ENCODE peak calls at places on chromosomes 2 and 18, in seven cellular contexts. One of them, this sample, is unnamed.
A peak's percentile ranks its signal among the peaks of the same experiment; 100 is the strongest.

GRCh38 chr2:144942516-144943256 is 422.8 kb upstream of the ZEB2 start:
- DNase-seq in K562: peak; percentile 32
- DNase-seq in GM12878: no peak
- DNase-seq in HCT116: no peak
- DNase-seq in SK-N-SH: no peak
- DNase-seq in H1: no peak
- DNase-seq in HepG2: no peak
- DNase-seq in this sample: no peak

GRCh38 chr2:201258666-201258999 is 1.7 kb upstream of the CASP8 start:
- DNase-seq in K562: no peak
- DNase-seq in GM12878: no peak
- DNase-seq in HCT116: no peak
- DNase-seq in SK-N-SH: no peak
- DNase-seq in H1: no peak
- DNase-seq in HepG2: no peak
- DNase-seq in this sample: no peak

GRCh38 chr2:102094917-102095316 is 47.6 kb upstream of the IL1R1 start:
- DNase-seq in K562: peak; percentile 28
- DNase-seq in GM12878: no peak
- DNase-seq in HCT116: peak; percentile 41
- DNase-seq in SK-N-SH: no peak
- DNase-seq in H1: no peak
- DNase-seq in HepG2: peak; percentile 82
- DNase-seq in this sample: no peak

GRCh38 chr2:218429951-218430692 is 11.2 kb downstream of the VIL1 start:
- DNase-seq in K562: no peak
- DNase-seq in GM12878: no peak
- DNase-seq in HCT116: no peak
- DNase-seq in SK-N-SH: peak; percentile 50
- DNase-seq in H1: no peak
- DNase-seq in HepG2: no peak
- DNase-seq in this sample: no peak

GRCh38 chr18:61898576-61899205 is 5.9 kb upstream of the RNF152 start:
- DNase-seq in K562: no peak
- DNase-seq in GM12878: no peak
- DNase-seq in HCT116: no peak
- DNase-seq in SK-N-SH: no peak
- DNase-seq in H1: no peak
- DNase-seq in HepG2: peak; percentile 8
- DNase-seq in this sample: no peak

GRCh38 chr2:231037202-231037730 is at the start of gene C2orf72:
- DNase-seq in K562: no peak
- DNase-seq in GM12878: no peak
- DNase-seq in HCT116: no peak
- DNase-seq in SK-N-SH: peak; percentile 94
- DNase-seq in H1: peak; percentile 58
- DNase-seq in HepG2: no peak
- DNase-seq in this sample: no peak

GRCh38 chr2:101418704-101419663 is 31.7 kb upstream of the CREG2 start:
- DNase-seq in K562: peak; percentile 67
- DNase-seq in GM12878: no peak
- DNase-seq in HCT116: peak; percentile 49
- DNase-seq in SK-N-SH: peak; percentile 69
- DNase-seq in H1: peak; percentile 53
- DNase-seq in HepG2: peak; percentile 71
- DNase-seq in this sample: peak; percentile 62

GRCh38 chr2:71710805-71711469 is 257.6 kb downstream of the DYSF start:
- DNase-seq in K562: no peak
- DNase-seq in GM12878: no peak
- DNase-seq in HCT116: no peak
- DNase-seq in SK-N-SH: peak; percentile 75
- DNase-seq in H1: no peak
- DNase-seq in HepG2: peak; percentile 73
- DNase-seq in this sample: no peak

GRCh38 chr18:45050712-45051639 is 370.3 kb downstream of the SETBP1 start:
- DNase-seq in K562: peak; percentile 7
- DNase-seq in GM12878: no peak
- DNase-seq in HCT116: no peak
- DNase-seq in SK-N-SH: peak; percentile 12
- DNase-seq in H1: no peak
- DNase-seq in HepG2: no peak
- DNase-seq in this sample: peak; percentile 6

GRCh38 chr2:107276034-107276433 is 390.1 kb upstream of the ST6GAL2 start:
- DNase-seq in K562: no peak
- DNase-seq in GM12878: no peak
- DNase-seq in HCT116: no peak
- DNase-seq in SK-N-SH: no peak
- DNase-seq in H1: no peak
- DNase-seq in HepG2: no peak
- DNase-seq in this sample: peak; percentile 61

GRCh38 chr2:142217804-142218203 is 87.0 kb upstream of the LRP1B start:
- DNase-seq in K562: no peak
- DNase-seq in GM12878: no peak
- DNase-seq in HCT116: no peak
- DNase-seq in SK-N-SH: no peak
- DNase-seq in H1: no peak
- DNase-seq in HepG2: no peak
- DNase-seq in this sample: no peak

GRCh38 chr2:128404709-128405466 is 86.2 kb upstream of the HS6ST1 start:
- DNase-seq in K562: no peak
- DNase-seq in GM12878: no peak
- DNase-seq in HCT116: no peak
- DNase-seq in SK-N-SH: peak; percentile 14
- DNase-seq in H1: no peak
- DNase-seq in HepG2: no peak
- DNase-seq in this sample: no peak

GRCh38 chr2:168639024-168639423 is 163.4 kb upstream of the NOSTRIN start:
- DNase-seq in K562: no peak
- DNase-seq in GM12878: no peak
- DNase-seq in HCT116: no peak
- DNase-seq in SK-N-SH: no peak
- DNase-seq in H1: no peak
- DNase-seq in HepG2: no peak
- DNase-seq in this sample: no peak

GRCh38 chr18:22826726-22827125 is 106.4 kb upstream of the RBBP8 start:
- DNase-seq in K562: no peak
- DNase-seq in GM12878: no peak
- DNase-seq in HCT116: no peak
- DNase-seq in SK-N-SH: no peak
- DNase-seq in H1: no peak
- DNase-seq in HepG2: no peak
- DNase-seq in this sample: no peak

GRCh38 chr2:105675841-105676240 is 68.9 kb upstream of the NCK2 start:
- DNase-seq in K562: no peak
- DNase-seq in GM12878: no peak
- DNase-seq in HCT116: no peak
- DNase-seq in SK-N-SH: no peak
- DNase-seq in H1: peak; percentile 42
- DNase-seq in HepG2: no peak
- DNase-seq in this sample: no peak

GRCh38 chr2:29420999-29421856 is 306.0 kb downstream of the CLIP4 start:
- DNase-seq in K562: no peak
- DNase-seq in GM12878: no peak
- DNase-seq in HCT116: no peak
- DNase-seq in SK-N-SH: peak; percentile 23
- DNase-seq in H1: no peak
- DNase-seq in HepG2: no peak
- DNase-seq in this sample: no peak

GRCh38 chr2:12979066-12979465 is 262.3 kb downstream of the TRIB2 start:
- DNase-seq in K562: no peak
- DNase-seq in GM12878: no peak
- DNase-seq in HCT116: no peak
- DNase-seq in SK-N-SH: no peak
- DNase-seq in H1: no peak
- DNase-seq in HepG2: no peak
- DNase-seq in this sample: no peak

GRCh38 chr2:208000701-208001395 is 24.5 kb downstream of the PLEKHM3 start:
- DNase-seq in K562: no peak
- DNase-seq in GM12878: no peak
- DNase-seq in HCT116: no peak
- DNase-seq in SK-N-SH: no peak
- DNase-seq in H1: no peak
- DNase-seq in HepG2: no peak
- DNase-seq in this sample: no peak

GRCh38 chr2:16656784-16657391 is 8.7 kb downstream of the CYRIA start:
- DNase-seq in K562: no peak
- DNase-seq in GM12878: peak; percentile 83
- DNase-seq in HCT116: no peak
- DNase-seq in SK-N-SH: no peak
- DNase-seq in H1: no peak
- DNase-seq in HepG2: no peak
- DNase-seq in this sample: no peak

DNA sequence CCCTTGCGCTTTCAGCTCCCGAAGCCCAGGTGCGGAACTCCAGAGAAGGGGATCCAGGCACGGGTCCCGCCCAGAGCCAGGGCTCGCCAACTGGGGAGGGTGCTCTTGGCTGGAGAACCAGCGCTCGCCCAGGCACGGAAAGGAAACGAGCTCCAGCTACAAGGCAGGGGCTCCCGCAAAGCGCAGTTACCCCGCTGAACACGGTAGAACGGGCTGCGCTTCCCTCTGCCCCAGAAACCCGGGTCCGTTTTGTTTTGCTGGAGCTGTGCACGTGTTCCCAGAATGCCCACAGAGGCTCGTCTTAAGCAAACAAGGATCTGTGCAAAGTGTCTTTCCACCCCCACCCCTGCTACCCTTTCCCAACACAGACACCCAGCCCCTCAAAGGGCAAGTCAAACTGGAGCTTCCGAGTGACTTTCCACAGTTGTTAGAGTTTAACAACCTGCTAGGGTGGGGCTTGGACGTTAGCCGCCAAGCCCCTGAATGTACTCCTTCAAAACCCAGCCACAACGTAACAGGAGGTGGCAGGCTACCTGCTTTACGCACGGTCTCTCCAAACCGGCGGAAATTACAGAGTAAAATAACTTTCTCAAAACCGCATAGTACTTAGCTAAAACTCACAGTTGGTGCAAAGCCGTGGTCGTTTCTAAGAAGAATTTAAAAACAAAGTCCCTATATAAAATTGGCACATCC is 772 bp downstream of the RNF125 start:
- DNase-seq in K562: peak; percentile 14
- DNase-seq in GM12878: no peak
- DNase-seq in HCT116: peak; percentile 26
- DNase-seq in SK-N-SH: peak; percentile 64
- DNase-seq in H1: peak; percentile 69
- DNase-seq in HepG2: peak; percentile 39
- DNase-seq in this sample: peak; percentile 32
- TF ChIP-seq JUND in K562: no peak
- TF ChIP-seq JUND in GM12878: no peak
- TF ChIP-seq JUND in HCT116: no peak
- TF ChIP-seq JUND in SK-N-SH: no peak
- TF ChIP-seq JUND in H1: no peak
- TF ChIP-seq JUND in HepG2: no peak
- TF ChIP-seq JUND in this sample: no peak

DNA sequence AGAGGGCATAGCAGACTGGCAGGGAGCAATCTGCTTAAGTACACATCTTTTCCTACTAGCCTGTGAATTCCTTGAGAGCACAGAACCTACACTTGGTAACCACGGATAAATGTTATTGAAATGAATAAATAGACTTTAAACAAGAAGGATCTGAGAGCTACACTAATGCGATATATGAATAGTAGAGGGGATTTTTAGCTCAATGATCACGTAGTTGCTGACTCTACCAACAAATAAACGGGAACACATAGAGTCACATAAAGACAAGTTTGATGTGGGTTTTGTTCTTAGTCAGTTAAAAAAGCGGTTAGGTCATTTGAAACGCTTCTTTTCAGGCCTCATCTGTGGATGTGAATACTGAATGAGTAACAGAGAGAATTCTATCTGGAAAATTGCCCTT is 290.3 kb upstream of the CCDC68 start:
- DNase-seq in K562: no peak
- DNase-seq in GM12878: peak; percentile 60
- DNase-seq in HCT116: no peak
- DNase-seq in SK-N-SH: no peak
- DNase-seq in H1: no peak
- DNase-seq in HepG2: no peak
- DNase-seq in this sample: no peak
- TF ChIP-seq JUND in K562: no peak
- TF ChIP-seq JUND in GM12878: peak; percentile 24
- TF ChIP-seq JUND in HCT116: no peak
- TF ChIP-seq JUND in SK-N-SH: no peak
- TF ChIP-seq JUND in H1: no peak
- TF ChIP-seq JUND in HepG2: no peak
- TF ChIP-seq JUND in this sample: no peak

GRCh38 chr18:77131652-77132368 is 773 bp downstream of the MBP start:
- DNase-seq in K562: no peak
- DNase-seq in GM12878: no peak
- DNase-seq in HCT116: no peak
- DNase-seq in SK-N-SH: peak; percentile 73
- DNase-seq in H1: no peak
- DNase-seq in HepG2: no peak
- DNase-seq in this sample: no peak
- TF ChIP-seq JUND in K562: no peak
- TF ChIP-seq JUND in GM12878: no peak
- TF ChIP-seq JUND in HCT116: no peak
- TF ChIP-seq JUND in SK-N-SH: no peak
- TF ChIP-seq JUND in H1: no peak
- TF ChIP-seq JUND in HepG2: no peak
- TF ChIP-seq JUND in this sample: no peak

GRCh38 chr2:241859436-241860183 is 916 bp upstream of the PDCD1 start:
- DNase-seq in K562: peak; percentile 71
- DNase-seq in GM12878: no peak
- DNase-seq in HCT116: no peak
- DNase-seq in SK-N-SH: peak; percentile 77
- DNase-seq in H1: no peak
- DNase-seq in HepG2: no peak
- DNase-seq in this sample: no peak
- TF ChIP-seq JUND in K562: no peak
- TF ChIP-seq JUND in GM12878: no peak
- TF ChIP-seq JUND in HCT116: no peak
- TF ChIP-seq JUND in SK-N-SH: no peak
- TF ChIP-seq JUND in H1: no peak
- TF ChIP-seq JUND in HepG2: no peak
- TF ChIP-seq JUND in this sample: no peak

GRCh38 chr2:151071906-151072305 is 189.8 kb downstream of the RBM43 start:
- DNase-seq in K562: no peak
- DNase-seq in GM12878: no peak
- DNase-seq in HCT116: no peak
- DNase-seq in SK-N-SH: no peak
- DNase-seq in H1: no peak
- DNase-seq in HepG2: no peak
- DNase-seq in this sample: no peak
- TF ChIP-seq JUND in K562: no peak
- TF ChIP-seq JUND in GM12878: no peak
- TF ChIP-seq JUND in HCT116: no peak
- TF ChIP-seq JUND in SK-N-SH: no peak
- TF ChIP-seq JUND in H1: no peak
- TF ChIP-seq JUND in HepG2: no peak
- TF ChIP-seq JUND in this sample: no peak

GRCh38 chr2:182982934-182983333 is 55.3 kb downstream of the NCKAP1 start:
- DNase-seq in K562: no peak
- DNase-seq in GM12878: no peak
- DNase-seq in HCT116: no peak
- DNase-seq in SK-N-SH: no peak
- DNase-seq in H1: no peak
- DNase-seq in HepG2: no peak
- DNase-seq in this sample: no peak

GRCh38 chr2:182980652-182981051 is 57.6 kb downstream of the NCKAP1 start:
- DNase-seq in K562: no peak
- DNase-seq in GM12878: no peak
- DNase-seq in HCT116: no peak
- DNase-seq in SK-N-SH: no peak
- DNase-seq in H1: no peak
- DNase-seq in HepG2: no peak
- DNase-seq in this sample: no peak

GRCh38 chr2:182977463-182977862 is 60.8 kb downstream of the NCKAP1 start:
- DNase-seq in K562: no peak
- DNase-seq in GM12878: no peak
- DNase-seq in HCT116: no peak
- DNase-seq in SK-N-SH: no peak
- DNase-seq in H1: no peak
- DNase-seq in HepG2: no peak
- DNase-seq in this sample: no peak

GRCh38 chr2:182980115-182980514 is 58.1 kb downstream of the NCKAP1 start:
- DNase-seq in K562: peak; percentile 47
- DNase-seq in GM12878: no peak
- DNase-seq in HCT116: peak; percentile 16
- DNase-seq in SK-N-SH: peak; percentile 41
- DNase-seq in H1: no peak
- DNase-seq in HepG2: peak; percentile 36
- DNase-seq in this sample: peak; percentile 1
- TF ChIP-seq JUND in K562: no peak
- TF ChIP-seq JUND in GM12878: no peak
- TF ChIP-seq JUND in HCT116: no peak
- TF ChIP-seq JUND in SK-N-SH: no peak
- TF ChIP-seq JUND in H1: no peak
- TF ChIP-seq JUND in HepG2: no peak
- TF ChIP-seq JUND in this sample: no peak

This sample was measured in T47D.